ENCODE peak calls at places on chromosomes 2 and 18, in four cellular contexts. One of them, this sample, is unnamed.

GRCh38 chr18:4987452-4988405 is 209.3 kb downstream of the AKAIN1 start:
- DNase-seq in K562: no peak
- DNase-seq in H1: no peak
- DNase-seq in IMR-90: no peak
- DNase-seq in this sample: no peak

GRCh38 chr2:70947556-70948184 is 12.0 kb downstream of the ATP6V1B1 start:
- DNase-seq in K562: no peak
- DNase-seq in H1: no peak
- DNase-seq in IMR-90: peak; percentile 75
- DNase-seq in this sample: no peak

GRCh38 chr2:118632921-118633320 is 214.5 kb downstream of the EN1 start:
- DNase-seq in K562: peak; percentile 72
- DNase-seq in H1: no peak
- DNase-seq in IMR-90: no peak
- DNase-seq in this sample: no peak

GRCh38 chr2:85678384-85678783 is 10.4 kb upstream of the SFTPB start:
- DNase-seq in K562: no peak
- DNase-seq in H1: no peak
- DNase-seq in IMR-90: no peak
- DNase-seq in this sample: no peak

GRCh38 chr2:65129276-65129612 is 662 bp downstream of the RAB1A start:
- DNase-seq in K562: no peak
- DNase-seq in H1: no peak
- DNase-seq in IMR-90: no peak
- DNase-seq in this sample: no peak

GRCh38 chr2:181971032-181971431 is 14.6 kb upstream of the PPP1R1C start:
- DNase-seq in K562: no peak
- DNase-seq in H1: no peak
- DNase-seq in IMR-90: no peak
- DNase-seq in this sample: no peak

GRCh38 chr2:98123286-98123685 is 36.3 kb downstream of the VWA3B start:
- DNase-seq in K562: no peak
- DNase-seq in H1: no peak
- DNase-seq in IMR-90: no peak
- DNase-seq in this sample: no peak

GRCh38 chr18:75130591-75131274 is 78.2 kb downstream of the PTGR3 start:
- DNase-seq in K562: no peak
- DNase-seq in H1: no peak
- DNase-seq in IMR-90: peak; percentile 12
- DNase-seq in this sample: no peak

GRCh38 chr2:44429034-44429433 is 67.3 kb downstream of the CAMKMT start:
- DNase-seq in K562: no peak
- DNase-seq in H1: no peak
- DNase-seq in IMR-90: peak; percentile 54
- DNase-seq in this sample: no peak

GRCh38 chr2:170716851-170717598 is 1.9 kb downstream of the SP5 start:
- DNase-seq in K562: no peak
- DNase-seq in H1: peak; percentile 58
- DNase-seq in IMR-90: peak; percentile 5
- DNase-seq in this sample: no peak

GRCh38 chr18:76571689-76572088 is 76.6 kb upstream of the ZNF516 start:
- DNase-seq in K562: no peak
- DNase-seq in H1: no peak
- DNase-seq in IMR-90: no peak
- DNase-seq in this sample: no peak

GRCh38 chr2:27175330-27175729 is 26.5 kb downstream of the TCF23 start:
- DNase-seq in K562: no peak
- DNase-seq in H1: no peak
- DNase-seq in IMR-90: no peak
- DNase-seq in this sample: no peak

GRCh38 chr2:168457177-168457905 is 1.3 kb downstream of the CERS6 start:
- DNase-seq in K562: no peak
- DNase-seq in H1: no peak
- DNase-seq in IMR-90: no peak
- DNase-seq in this sample: peak; percentile 42

GRCh38 chr2:129720360-129720759 is 259.1 kb upstream of the RAB6C start:
- DNase-seq in K562: no peak
- DNase-seq in H1: no peak
- DNase-seq in IMR-90: no peak
- DNase-seq in this sample: no peak

GRCh38 chr2:103785432-103785831 is 1023.6 kb downstream of the TMEM182 start:
- DNase-seq in K562: no peak
- DNase-seq in H1: no peak
- DNase-seq in IMR-90: no peak
- DNase-seq in this sample: no peak

GRCh38 chr2:136376211-136376610 is 258.3 kb upstream of the CXCR4 start:
- DNase-seq in K562: no peak
- DNase-seq in H1: no peak
- DNase-seq in IMR-90: no peak
- DNase-seq in this sample: no peak

GRCh38 chr2:136377423-136378382 is 259.8 kb upstream of the CXCR4 start:
- DNase-seq in K562: no peak
- DNase-seq in H1: no peak
- DNase-seq in IMR-90: no peak
- DNase-seq in this sample: no peak

GRCh38 chr2:136378712-136379595 is 261.0 kb upstream of the CXCR4 start:
- DNase-seq in K562: peak; percentile 36
- DNase-seq in H1: peak; percentile 31
- DNase-seq in IMR-90: peak; percentile 36
- DNase-seq in this sample: no peak

GRCh38 chr2:136375017-136375901 is 257.3 kb upstream of the CXCR4 start:
- DNase-seq in K562: no peak
- DNase-seq in H1: no peak
- DNase-seq in IMR-90: no peak
- DNase-seq in this sample: no peak

GRCh38 chr2:136376798-136377211 is 258.9 kb upstream of the CXCR4 start:
- DNase-seq in K562: no peak
- DNase-seq in H1: no peak
- DNase-seq in IMR-90: no peak
- DNase-seq in this sample: no peak
- H2AFZ ChIP-seq in K562: no peak overlapping the region
- H2AFZ ChIP-seq in H1: peak overlapping the region; percentile 81
- H2AFZ ChIP-seq in IMR-90: peak overlapping the region; percentile 19
- H2AFZ ChIP-seq in this sample: no peak overlapping the region

GRCh38 chr18:26747131-26747475 is 118.4 kb downstream of the AQP4 start:
- DNase-seq in K562: no peak
- DNase-seq in H1: no peak
- DNase-seq in IMR-90: no peak
- DNase-seq in this sample: no peak
- TF ChIP-seq CHD1 in K562: no peak
- TF ChIP-seq CHD1 in H1: no peak
- TF ChIP-seq CHD1 in IMR-90: no peak
- TF ChIP-seq CHD1 in this sample: no peak

DNA sequence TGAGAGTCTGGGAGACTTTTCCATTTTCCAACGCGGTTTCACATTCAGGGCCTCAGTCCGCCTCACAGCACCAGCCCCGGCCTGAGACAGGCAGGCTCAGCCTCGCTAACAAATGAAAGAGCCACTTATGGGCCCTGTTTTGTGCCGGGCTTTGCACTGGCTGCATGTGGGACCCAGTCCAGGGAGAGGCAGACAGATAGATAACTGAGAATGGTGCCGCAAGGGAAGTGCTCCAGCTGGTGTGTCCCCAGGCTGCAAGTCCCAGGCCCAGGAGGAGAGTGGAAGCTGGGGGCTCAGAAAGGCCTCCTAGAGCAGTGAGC is 26.2 kb downstream of the ADRA2B start:
- DNase-seq in K562: peak; percentile 2
- DNase-seq in H1: no peak
- DNase-seq in IMR-90: no peak
- DNase-seq in this sample: no peak
- H2AFZ ChIP-seq in K562: peak overlapping the region; percentile 21
- H2AFZ ChIP-seq in H1: peak overlapping the region; percentile 89
- H2AFZ ChIP-seq in IMR-90: no peak overlapping the region
- H2AFZ ChIP-seq in this sample: no peak overlapping the region

DNA sequence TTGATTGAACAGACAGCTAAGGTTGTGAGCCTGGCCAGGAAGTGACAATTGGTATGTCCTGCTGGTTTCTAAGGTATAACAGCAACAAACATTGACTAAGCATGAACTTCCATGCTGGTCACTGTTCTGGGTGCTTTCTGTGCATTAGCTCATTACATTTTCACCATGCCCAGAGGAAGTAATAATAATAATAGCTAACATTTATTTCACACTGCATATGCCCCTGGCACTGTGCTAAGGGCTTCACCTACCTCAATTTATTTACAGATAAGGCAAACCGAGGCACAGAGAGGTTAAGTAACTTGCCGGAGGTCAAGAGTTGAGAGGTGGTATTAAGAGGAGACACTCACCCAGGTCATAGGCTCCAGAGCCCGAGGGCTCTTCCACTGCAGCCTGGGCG is 113.6 kb downstream of the PDCL3 start:
- DNase-seq in K562: no peak
- DNase-seq in H1: no peak
- DNase-seq in IMR-90: no peak
- DNase-seq in this sample: no peak
- TF ChIP-seq CHD1 in K562: no peak
- TF ChIP-seq CHD1 in H1: no peak
- TF ChIP-seq CHD1 in IMR-90: no peak
- TF ChIP-seq CHD1 in this sample: no peak

This sample was measured in GM12878.